ENCODE peak calls at places on chromosomes 13 and 19, in seven cellular contexts. X is AG09309, U is B cell, E is fibroblast of pulmonary artery, K is foreskin fibroblast, I is right atrium auricular region, D is ascending aorta. B is an unnamed sample.

GRCh38 chr19:38221919-38222828 is 1.8 kb downstream of the DPF1 start:
- DNase-seq in X (no peak), U (no peak), E (no peak), K (no peak), I (no peak), D (no peak), B (no peak)

GRCh38 chr19:1767464-1767933 is 14.2 kb downstream of the ONECUT3 start:
- DNase-seq in X (no peak), U (peak; percentile 81), E (no peak), K (no peak), I (no peak), D (no peak), B (no peak)

GRCh38 chr13:33194820-33195692 is 90.5 kb downstream of the STARD13 start:
- DNase-seq in X (peak; percentile 89), U (peak; percentile 4), E (peak; percentile 96), K (peak; percentile 80), I (no peak), D (peak; percentile 73), B (peak; percentile 82)

GRCh38 chr13:113934576-113934975 is 39.3 kb downstream of the C13orf46 start:
- DNase-seq in X (no peak), U (no peak), E (no peak), K (no peak), I (no peak), D (no peak), B (no peak)

GRCh38 chr13:109631069-109631468 is 155.3 kb downstream of the IRS2 start:
- DNase-seq in X (no peak), U (no peak), E (no peak), K (no peak), I (no peak), D (no peak), B (no peak)

GRCh38 chr19:17328517-17329060 is 6.1 kb downstream of the ANO8 start:
- DNase-seq in X (no peak), U (peak; percentile 58), E (no peak), K (no peak), I (no peak), D (no peak), B (no peak)

GRCh38 chr19:33394006-33394722 is 20.7 kb downstream of the CEBPG start:
- DNase-seq in X (peak; percentile 52), U (no peak), E (peak; percentile 73), K (peak; percentile 79), I (peak; percentile 91), D (peak; percentile 83), B (peak; percentile 43)

GRCh38 chr19:40056505-40056904 is 474 bp upstream of the ZNF780B start:
- DNase-seq in X (no peak), U (no peak), E (no peak), K (no peak), I (no peak), D (no peak), B (no peak)

GRCh38 chr19:48997972-48998371 is 4.3 kb downstream of the RUVBL2 start:
- DNase-seq in X (no peak), U (no peak), E (peak; percentile 63), K (peak; percentile 29), I (no peak), D (no peak), B (no peak)
- TF ChIP-seq CTCF in X (peak; percentile 60), U (peak; percentile 18), E (peak; percentile 58), K (peak; percentile 60), I (peak; percentile 14), D (no peak), B (peak; percentile 35)

GRCh38 chr19:27776020-27776419 is 1436.9 kb downstream of the UQCRFS1 start:
- DNase-seq in X (no peak), U (peak; percentile 26), E (peak; percentile 85), K (peak; percentile 17), I (peak; percentile 50), D (no peak), B (no peak)
- TF ChIP-seq CTCF in X (peak; percentile 31), U (peak; percentile 47), E (peak; percentile 64), K (peak; percentile 8), I (no peak), D (no peak), B (no peak)

DNA sequence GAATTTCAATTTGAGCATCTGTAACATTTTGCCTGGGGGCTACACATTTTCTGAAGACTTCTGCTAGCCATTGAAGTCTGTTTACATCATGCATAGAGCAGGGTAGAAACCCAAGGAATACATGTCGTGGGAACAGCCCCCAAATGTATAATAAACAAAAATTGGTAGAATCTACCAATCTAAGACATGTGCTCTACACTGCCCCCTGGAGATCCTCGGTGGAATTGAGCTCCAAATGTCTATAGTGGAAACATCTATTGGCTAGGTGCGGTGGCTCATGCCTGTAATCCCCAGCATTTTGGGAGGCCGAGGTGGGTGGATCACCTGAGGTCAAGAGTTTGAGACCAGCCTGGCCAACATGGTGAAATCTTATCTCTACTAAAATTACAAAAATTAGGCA is 57.3 kb downstream of the MBD3L2B start:
- DNase-seq in X (no peak), U (peak; percentile 26), E (no peak), K (no peak), I (no peak), D (no peak), B (no peak)
- TF ChIP-seq CTCF in X (no peak), U (peak; percentile 57), E (peak; percentile 19), K (no peak), I (no peak), D (no peak), B (peak; percentile 8)

GRCh38 chr13:97913206-97913605 is 40.3 kb upstream of the IPO5 start:
- DNase-seq in X (no peak), U (no peak), E (no peak), K (peak; percentile 22), I (no peak), D (no peak), B (no peak)

GRCh38 chr13:97914537-97914936 is 38.9 kb upstream of the IPO5 start:
- DNase-seq in X (no peak), U (no peak), E (no peak), K (no peak), I (no peak), D (no peak), B (no peak)

GRCh38 chr13:97912139-97912535 is 41.3 kb upstream of the IPO5 start:
- DNase-seq in X (no peak), U (no peak), E (no peak), K (no peak), I (no peak), D (no peak), B (no peak)

GRCh38 chr13:97911311-97912138 is 42.0 kb upstream of the IPO5 start:
- DNase-seq in X (no peak), U (peak; percentile 2), E (no peak), K (peak; percentile 43), I (no peak), D (no peak), B (no peak)
- TF ChIP-seq CTCF in X (peak; percentile 50), U (peak; percentile 21), E (peak; percentile 41), K (peak; percentile 40), I (no peak), D (no peak), B (peak; percentile 34)

DNA sequence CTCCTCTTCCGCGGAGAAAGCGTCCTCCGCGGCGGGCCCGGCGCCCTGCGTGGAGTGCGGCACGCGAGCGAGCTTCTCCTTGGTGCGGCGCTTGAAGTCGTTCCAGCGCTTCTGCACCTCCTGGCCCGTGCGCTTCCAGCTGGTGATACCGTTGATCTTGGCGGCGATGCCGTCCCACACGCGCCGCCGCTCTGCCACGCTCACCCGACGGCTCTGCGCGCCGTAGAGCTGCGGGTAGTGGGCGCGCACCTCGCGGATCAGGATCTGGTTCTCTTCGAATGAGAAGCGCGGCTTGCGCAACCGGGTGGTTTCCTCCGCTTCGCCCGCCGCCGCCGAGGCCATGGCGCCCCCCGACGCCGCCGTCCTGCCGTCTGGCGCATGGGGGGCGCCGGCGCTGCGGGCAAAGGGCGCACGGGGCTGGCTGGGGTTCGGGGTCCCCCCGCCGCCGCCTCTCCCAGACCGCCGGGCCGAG is 945 bp downstream of the MYPOP start:
- DNase-seq in X (no peak), U (peak; percentile 65), E (peak; percentile 59), K (no peak), I (peak; percentile 68), D (peak; percentile 78), B (no peak)
- TF ChIP-seq CTCF in X (no peak), U (no peak), E (no peak), K (no peak), I (no peak), D (no peak), B (no peak)

DNA sequence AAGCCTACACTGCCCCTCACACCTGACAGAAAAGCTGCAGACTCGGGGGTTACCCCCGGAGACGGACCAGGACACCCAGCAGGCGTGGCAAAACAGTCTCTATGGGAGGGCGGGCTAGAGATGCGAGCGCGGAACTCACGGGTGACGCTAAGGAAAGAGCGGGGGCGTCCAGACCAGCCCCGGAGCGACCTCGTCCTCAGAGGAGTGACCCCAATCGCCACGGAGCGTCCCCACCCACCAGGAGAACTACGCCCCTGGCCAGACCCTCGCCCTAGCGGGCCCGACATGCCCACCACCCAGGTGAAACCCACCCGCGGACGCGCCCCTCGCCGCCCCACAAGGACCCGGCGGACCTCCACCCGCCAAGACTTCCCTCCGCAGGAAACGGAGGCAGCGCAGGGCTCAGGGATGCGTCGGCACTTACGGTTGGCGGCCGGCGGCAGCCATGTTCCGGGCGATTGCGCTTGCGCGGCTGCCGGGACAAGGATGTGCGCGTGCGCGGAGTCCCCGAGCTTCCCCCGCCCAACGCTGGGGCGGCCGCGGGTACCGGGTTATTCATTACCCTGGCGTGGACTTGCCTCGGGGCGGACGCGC is at the start of gene ZNF329:
- DNase-seq in X (peak; percentile 32), U (peak; percentile 94), E (peak; percentile 85), K (peak; percentile 75), I (peak; percentile 78), D (peak; percentile 87), B (peak; percentile 54)
- TF ChIP-seq CTCF in X (no peak), U (no peak), E (no peak), K (no peak), I (no peak), D (no peak), B (no peak)

GRCh38 chr19:36378625-36379509 is at the start of gene ZFP14:
- DNase-seq in X (peak; percentile 67), U (peak; percentile 97), E (peak; percentile 94), K (peak; percentile 91), I (peak; percentile 91), D (peak; percentile 95), B (peak; percentile 75)
- TF ChIP-seq CTCF in X (peak; percentile 38), U (peak; percentile 66), E (peak; percentile 23), K (no peak), I (no peak), D (no peak), B (peak; percentile 20)